ENCODE peak calls at places on chromosome 10, in four cellular contexts. Q, V, J and O are unnamed samples.

GRCh38 chr10:15084502-15084922 is 4.1 kb downstream of the ACBD7 start:
- DNase-seq in Q (peak), V (peak), J (no peak), O (peak)

GRCh38 chr10:119131512-119132240 is 27.8 kb downstream of the DENND10 start:
- DNase-seq in Q (peak), V (no peak), J (peak), O (no peak)

GRCh38 chr10:50991496-50992355 is 82.6 kb upstream of the PRKG1 start:
- DNase-seq in Q (no peak), V (no peak), J (no peak), O (peak)

GRCh38 chr10:114441107-114441506 is 36.8 kb upstream of the AFAP1L2 start:
- DNase-seq in Q (no peak), V (no peak), J (no peak), O (no peak)

GRCh38 chr10:96645191-96645721 is 58.4 kb upstream of the TM9SF3 start:
- DNase-seq in Q (no peak), V (no peak), J (no peak), O (no peak)

GRCh38 chr10:125633517-125633999 is 49.4 kb downstream of the TEX36 start:
- DNase-seq in Q (no peak), V (no peak), J (no peak), O (peak)

GRCh38 chr10:1574719-1575118 is 162.6 kb downstream of the ADARB2 start:
- DNase-seq in Q (no peak), V (no peak), J (no peak), O (no peak)

GRCh38 chr10:2700626-2701305 is 366.6 kb upstream of the PFKP start:
- DNase-seq in Q (no peak), V (no peak), J (peak), O (no peak)

GRCh38 chr10:14350006-14350405 is 19.3 kb upstream of the FRMD4A start:
- DNase-seq in Q (no peak), V (no peak), J (no peak), O (no peak)

GRCh38 chr10:124231188-124232135 is 138.1 kb upstream of the CHST15 start:
- DNase-seq in Q (no peak), V (no peak), J (no peak), O (no peak)

GRCh38 chr10:266974-267425 is 131.7 kb downstream of the ZMYND11 start:
- DNase-seq in Q (no peak), V (no peak), J (peak), O (no peak)

GRCh38 chr10:73906524-73907447 is 4.1 kb upstream of the PLAU start:
- DNase-seq in Q (no peak), V (peak), J (no peak), O (peak)

GRCh38 chr10:123381271-123381670 is 227.1 kb downstream of the BUB3 start:
- DNase-seq in Q (no peak), V (peak), J (no peak), O (no peak)

GRCh38 chr10:75398630-75399460 is 2.7 kb downstream of the ZNF503 start:
- DNase-seq in Q (no peak), V (no peak), J (no peak), O (no peak)

GRCh38 chr10:112953075-112953501 is 3.0 kb downstream of the TCF7L2 start:
- DNase-seq in Q (no peak), V (no peak), J (no peak), O (no peak)

GRCh38 chr10:37712489-37713131 is 144.8 kb downstream of the ZNF248 start:
- DNase-seq in Q (no peak), V (no peak), J (no peak), O (no peak)

GRCh38 chr10:98367626-98368451 is 47.1 kb downstream of the PYROXD2 start:
- DNase-seq in Q (no peak), V (no peak), J (no peak), O (no peak)

DNA sequence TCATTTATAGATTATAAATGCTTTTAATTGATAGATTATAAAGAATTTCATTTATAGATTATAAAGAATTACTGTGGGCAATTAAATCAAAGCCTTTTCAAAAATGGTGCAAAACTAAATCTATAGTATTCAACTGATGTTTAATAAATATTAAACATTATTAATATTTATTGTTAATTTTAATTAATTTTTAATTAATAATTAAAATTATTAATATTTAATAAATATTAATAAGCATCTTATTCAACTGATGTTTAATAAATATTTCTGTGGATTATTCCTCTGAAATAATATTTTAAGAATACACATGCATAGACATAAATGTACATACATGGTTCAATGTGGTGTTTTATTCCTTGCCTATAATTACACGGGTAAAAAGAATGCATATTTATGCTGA is 346.8 kb downstream of the PCDH15 start:
- DNase-seq in Q (no peak), V (no peak), J (no peak), O (no peak)
- TF ChIP-seq FOXK2 in Q (no peak), V (no peak), J (no peak), O (no peak)

DNA sequence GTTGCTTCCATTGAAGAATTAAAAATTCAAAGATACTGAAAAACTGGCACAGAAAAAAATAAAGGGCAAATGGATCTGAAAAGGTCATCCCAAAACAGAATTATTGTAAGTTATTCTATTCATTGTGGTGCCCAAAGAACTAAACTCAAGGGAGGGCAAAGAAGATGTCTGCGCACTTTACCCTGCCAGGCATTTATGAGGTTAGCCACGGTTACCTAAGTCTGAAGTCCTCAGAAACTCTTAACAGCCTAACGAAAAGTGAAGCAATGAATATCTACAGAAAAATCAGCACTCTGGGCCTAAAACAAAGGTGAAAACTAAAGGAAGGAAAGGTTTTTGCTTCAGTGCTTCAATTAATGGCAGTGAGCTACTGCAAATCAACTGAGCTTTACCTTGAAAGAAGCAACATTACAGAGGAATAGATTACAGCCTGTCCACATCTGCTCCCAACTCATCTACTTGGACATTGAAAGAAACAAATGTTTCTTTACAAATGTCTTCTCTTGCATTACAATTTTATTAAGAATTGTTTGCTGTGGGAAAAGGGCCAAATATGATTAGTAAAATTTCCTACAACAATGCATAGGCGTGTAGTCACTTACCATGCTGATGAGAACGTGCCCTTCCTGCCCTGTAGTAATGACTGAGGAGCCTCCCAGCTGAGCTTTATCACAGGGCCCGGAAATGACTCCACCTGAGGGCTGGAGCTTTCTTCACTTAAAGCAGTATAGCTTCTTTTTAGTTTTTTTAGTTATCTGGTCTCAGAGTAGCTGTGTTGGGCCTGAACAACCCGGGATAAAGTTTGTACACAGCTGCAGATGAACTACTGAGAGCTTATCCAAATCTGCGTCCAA is at the start of gene TUBAL3:
- DNase-seq in Q (peak), V (no peak), J (no peak), O (no peak)
- TF ChIP-seq FOXK2 in Q (no peak), V (no peak), J (no peak), O (no peak)

GRCh38 chr10:68647928-68648327 is 73.1 kb upstream of the CCAR1 start:
- DNase-seq in Q (no peak), V (peak), J (no peak), O (no peak)
- TF ChIP-seq FOXK2 in Q (no peak), V (no peak), J (no peak), O (no peak)

GRCh38 chr10:47031953-47032465 is 120.8 kb downstream of the PTPN20 start:
- DNase-seq in Q (no peak), V (no peak), J (no peak), O (no peak)
- TF ChIP-seq FOXK2 in Q (no peak), V (no peak), J (no peak), O (no peak)

GRCh38 chr10:35308809-35309208 is 27.5 kb upstream of the CCNY start:
- DNase-seq in Q (no peak), V (no peak), J (no peak), O (no peak)

GRCh38 chr10:35307297-35307696 is 29.0 kb upstream of the CCNY start:
- DNase-seq in Q (no peak), V (no peak), J (no peak), O (no peak)

GRCh38 chr10:35304649-35305048 is 31.7 kb upstream of the CCNY start:
- DNase-seq in Q (peak), V (no peak), J (no peak), O (no peak)

DNA sequence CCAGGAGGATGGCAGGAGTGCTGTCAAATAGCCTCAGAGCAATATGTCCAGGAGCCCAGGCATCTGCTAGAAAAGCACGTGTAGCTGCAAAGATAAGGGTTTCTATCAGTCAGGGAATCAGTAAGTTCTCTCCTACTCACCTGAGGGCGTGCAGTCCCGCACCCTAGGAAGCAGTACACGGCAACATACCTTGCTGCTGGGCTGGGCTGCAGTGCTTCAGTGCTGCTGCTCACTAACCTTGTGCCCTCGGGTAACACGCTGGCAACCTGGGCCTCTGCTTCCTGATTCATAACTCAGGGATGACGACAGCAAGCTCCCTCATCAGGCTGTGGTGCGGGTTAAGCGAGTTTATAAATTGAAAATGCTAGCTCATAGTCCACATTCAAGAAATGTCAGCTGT is 29.5 kb upstream of the CCNY start:
- DNase-seq in Q (peak), V (peak), J (no peak), O (no peak)
- TF ChIP-seq FOXK2 in Q (no peak), V (no peak), J (no peak), O (no peak)

GRCh38 chr10:93248583-93249227 is 175.0 kb downstream of the CYP26A1 start:
- DNase-seq in Q (peak), V (no peak), J (no peak), O (no peak)

GRCh38 chr10:93250010-93250409 is 176.3 kb downstream of the CYP26A1 start:
- DNase-seq in Q (no peak), V (no peak), J (no peak), O (no peak)

GRCh38 chr10:93259126-93259525 is 185.4 kb downstream of the CYP26A1 start:
- DNase-seq in Q (no peak), V (no peak), J (no peak), O (no peak)

GRCh38 chr10:93254180-93254847 is 180.6 kb downstream of the CYP26A1 start:
- DNase-seq in Q (no peak), V (peak), J (no peak), O (no peak)
- TF ChIP-seq FOXK2 in Q (no peak), V (no peak), J (no peak), O (no peak)